ENCODE peak calls at places on chromosomes 4 and X, in ten cellular contexts. R, J, C, F, S, G, Q, N, D and P are unnamed samples. For H3K9me3, the result is how much of the 10 kb centered on the place peaks cover.

GRCh38 chr4:2546286-2546823 is 9.9 kb downstream of the FAM193A start:
- DNase-seq in R (no peak), J (no peak), C (no peak), F (no peak), S (no peak), G (no peak), Q (no peak), N (no peak), D (no peak), P (no peak)

GRCh38 chr4:88659061-88659889 is 38.4 kb downstream of the NAP1L5 start:
- DNase-seq in R (peak), J (peak), C (no peak), F (peak), S (peak), G (peak), Q (no peak), N (peak), D (peak), P (no peak)

GRCh38 chr4:39032218-39033085 is at the start of gene TMEM156:
- DNase-seq in R (no peak), J (no peak), C (no peak), F (no peak), S (peak), G (no peak), Q (no peak), N (peak), D (peak), P (no peak)

GRCh38 chrX:427812-428725 is 41.4 kb upstream of the PPP2R3B start:
- DNase-seq in R (no peak), J (no peak), C (no peak), F (no peak), S (peak), G (no peak), Q (no peak), N (no peak), D (peak), P (no peak)

GRCh38 chr4:88870428-88870827 is 172.8 kb upstream of the NAP1L5 start:
- DNase-seq in R (no peak), J (no peak), C (no peak), F (no peak), S (no peak), G (no peak), Q (peak), N (no peak), D (no peak), P (no peak)

GRCh38 chr4:70711599-70711998 is 10.2 kb upstream of the RUFY3 start:
- DNase-seq in R (no peak), J (no peak), C (no peak), F (no peak), S (no peak), G (no peak), Q (no peak), N (no peak), D (no peak), P (no peak)

GRCh38 chr4:32826169-32826568 is 2106.0 kb downstream of the PCDH7 start:
- DNase-seq in R (no peak), J (no peak), C (no peak), F (no peak), S (peak), G (no peak), Q (no peak), N (no peak), D (peak), P (no peak)

GRCh38 chr4:36884151-36884550 is 360.4 kb upstream of the NWD2 start:
- DNase-seq in R (no peak), J (no peak), C (no peak), F (no peak), S (no peak), G (no peak), Q (no peak), N (no peak), D (no peak), P (no peak)

GRCh38 chrX:12973561-12974216 is 1.2 kb upstream of the TMSB4X start:
- DNase-seq in R (peak), J (no peak), C (no peak), F (no peak), S (no peak), G (no peak), Q (peak), N (peak), D (no peak), P (no peak)

GRCh38 chr4:142307857-142308256 is 538.2 kb downstream of the INPP4B start:
- DNase-seq in R (no peak), J (no peak), C (no peak), F (no peak), S (no peak), G (no peak), Q (no peak), N (no peak), D (no peak), P (no peak)

GRCh38 chr4:36241771-36242170 is 2.5 kb downstream of the ARAP2 start:
- DNase-seq in R (no peak), J (no peak), C (no peak), F (no peak), S (no peak), G (no peak), Q (no peak), N (no peak), D (no peak), P (no peak)

GRCh38 chr4:76341063-76341462 is 34.5 kb downstream of the STBD1 start:
- DNase-seq in R (no peak), J (no peak), C (no peak), F (no peak), S (peak), G (no peak), Q (no peak), N (no peak), D (no peak), P (no peak)

GRCh38 chr4:41873380-41874295 is 61.6 kb upstream of the TMEM33 start:
- DNase-seq in R (no peak), J (no peak), C (no peak), F (no peak), S (no peak), G (no peak), Q (no peak), N (no peak), D (no peak), P (no peak)

GRCh38 chr4:143302526-143302925 is 34.1 kb upstream of the GAB1 start:
- DNase-seq in R (no peak), J (no peak), C (no peak), F (no peak), S (peak), G (no peak), Q (no peak), N (peak), D (no peak), P (no peak)

GRCh38 chrX:69113723-69114122 is 51.5 kb downstream of the PJA1 start:
- DNase-seq in R (no peak), J (no peak), C (no peak), F (no peak), S (no peak), G (no peak), Q (no peak), N (no peak), D (no peak), P (no peak)

GRCh38 chrX:56803849-56804681 is 75.0 kb downstream of the NBDY start:
- DNase-seq in R (no peak), J (peak), C (no peak), F (no peak), S (no peak), G (no peak), Q (no peak), N (no peak), D (no peak), P (no peak)

GRCh38 chrX:23884427-23885024 is 23.2 kb downstream of the APOO start:
- DNase-seq in R (no peak), J (no peak), C (no peak), F (no peak), S (peak), G (no peak), Q (no peak), N (no peak), D (peak), P (no peak)

GRCh38 chr4:71932941-71933340 is 98.9 kb upstream of the NPFFR2 start:
- DNase-seq in R (no peak), J (no peak), C (no peak), F (no peak), S (no peak), G (no peak), Q (no peak), N (no peak), D (no peak), P (no peak)

GRCh38 chr4:156505341-156505955 is 466.2 kb downstream of the PDGFC start:
- DNase-seq in R (no peak), J (no peak), C (peak), F (no peak), S (no peak), G (no peak), Q (no peak), N (no peak), D (no peak), P (no peak)

GRCh38 chr4:90127706-90128345 is 632 bp downstream of the CCSER1 start:
- DNase-seq in R (no peak), J (no peak), C (peak), F (no peak), S (peak), G (no peak), Q (peak), N (peak), D (no peak), P (peak)

GRCh38 chr4:15753786-15754185 is 24.3 kb upstream of the CD38 start:
- DNase-seq in R (peak), J (no peak), C (no peak), F (no peak), S (peak), G (peak), Q (peak), N (peak), D (no peak), P (no peak)

GRCh38 chr4:48315728-48316630 is 25.4 kb upstream of the SLAIN2 start:
- DNase-seq in R (no peak), J (no peak), C (no peak), F (no peak), S (peak), G (no peak), Q (no peak), N (peak), D (peak), P (no peak)

GRCh38 chr4:86247906-86248305 is 111.9 kb downstream of the MAPK10 start:
- DNase-seq in R (no peak), J (no peak), C (no peak), F (no peak), S (no peak), G (no peak), Q (no peak), N (no peak), D (no peak), P (no peak)

GRCh38 chr4:189507060-189507459 is 433.6 kb upstream of the FRG1 start:
- DNase-seq in R (no peak), J (no peak), C (no peak), F (no peak), S (no peak), G (no peak), Q (no peak), N (no peak), D (no peak), P (no peak)

GRCh38 chr4:112532267-112532666 is 16.3 kb upstream of the NEUROG2 start:
- DNase-seq in R (no peak), J (no peak), C (no peak), F (no peak), S (peak), G (no peak), Q (no peak), N (no peak), D (no peak), P (no peak)

GRCh38 chr4:7196731-7197130 is 4.4 kb downstream of the SORCS2 start:
- DNase-seq in R (no peak), J (no peak), C (peak), F (no peak), S (peak), G (peak), Q (no peak), N (no peak), D (no peak), P (no peak)

GRCh38 chr4:122285285-122285684 is 93.5 kb upstream of the ADAD1 start:
- DNase-seq in R (no peak), J (no peak), C (no peak), F (no peak), S (peak), G (no peak), Q (no peak), N (no peak), D (peak), P (no peak)

GRCh38 chr4:151455212-151455611 is 46.2 kb downstream of the FHIP1A start:
- DNase-seq in R (no peak), J (no peak), C (no peak), F (no peak), S (no peak), G (no peak), Q (no peak), N (no peak), D (no peak), P (no peak)

GRCh38 chrX:100964362-100964761 is 5.1 kb upstream of the ARL13A start:
- DNase-seq in R (no peak), J (no peak), C (no peak), F (no peak), S (no peak), G (no peak), Q (no peak), N (no peak), D (no peak), P (no peak)

GRCh38 chr4:8547912-8548730 is 32.1 kb upstream of the GPR78 start:
- DNase-seq in R (no peak), J (no peak), C (peak), F (no peak), S (peak), G (no peak), Q (no peak), N (no peak), D (no peak), P (no peak)

DNA sequence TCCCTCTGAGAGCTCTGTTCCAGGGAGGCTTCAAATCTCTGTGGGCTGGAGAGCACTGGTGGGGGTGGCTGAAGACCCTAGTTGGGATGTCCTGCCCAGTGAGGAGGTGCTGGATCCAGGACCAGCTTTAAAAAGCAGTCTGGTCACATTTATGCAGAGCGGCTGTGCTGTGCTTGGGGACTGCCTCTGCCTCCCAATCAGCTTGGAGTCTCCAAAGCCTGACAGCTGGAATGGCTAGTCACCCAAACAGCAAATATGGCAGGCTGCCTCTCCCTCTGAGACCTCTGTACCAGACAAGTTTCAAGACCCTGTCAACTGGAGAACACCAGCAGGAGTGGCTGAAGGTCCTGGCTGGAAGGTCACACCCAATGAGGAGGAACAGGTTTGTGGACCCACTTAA is 848.1 kb upstream of the DIAPH2 start:
- DNase-seq in R (no peak), J (no peak), C (no peak), F (no peak), S (no peak), G (no peak), Q (no peak), N (no peak), D (no peak), P (no peak)
- H3K9me3 ChIP-seq in R (under half), J (under half), C (under half), F (under half), S (under half), G (under half), Q (under half), N (under half), D (under half), P (under half)

GRCh38 chr4:125390727-125391126 is 76.0 kb downstream of the FAT4 start:
- DNase-seq in R (no peak), J (no peak), C (no peak), F (no peak), S (no peak), G (no peak), Q (no peak), N (no peak), D (no peak), P (no peak)
- H3K27ac ChIP-seq in R (peak), J (peak), C (no peak), F (peak), S (peak), G (no peak), Q (no peak), N (peak), D (no peak), P (peak)

DNA sequence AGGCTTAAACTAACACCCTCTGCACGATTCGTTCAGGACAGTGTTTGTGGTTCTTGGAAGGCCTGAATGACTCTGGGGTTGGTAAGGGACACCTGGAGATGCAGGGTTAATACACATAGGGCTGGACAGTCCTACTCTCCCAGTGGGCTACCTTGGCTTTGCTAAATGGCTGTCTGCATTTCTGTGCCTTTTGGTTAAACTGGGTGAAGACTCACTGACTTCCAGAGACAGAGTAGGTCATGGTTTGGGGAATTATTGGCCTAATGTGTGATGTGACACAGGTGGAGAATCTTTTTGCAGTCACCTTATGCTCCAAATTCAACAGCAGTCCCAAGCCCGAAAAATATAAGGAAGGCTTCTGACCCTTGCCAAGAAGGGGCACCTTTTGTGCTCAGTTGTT is 10.5 kb downstream of the POU4F2 start:
- DNase-seq in R (no peak), J (no peak), C (no peak), F (no peak), S (no peak), G (no peak), Q (no peak), N (no peak), D (no peak), P (no peak)
- H3K9me3 ChIP-seq in R (under half), J (under half), C (under half), F (under half), S (under half), G (under half), Q (under half), N (under half), D (under half), P (under half)

GRCh38 chr4:145843148-145843547 is 95.5 kb downstream of the ZNF827 start:
- DNase-seq in R (no peak), J (no peak), C (no peak), F (no peak), S (peak), G (no peak), Q (no peak), N (peak), D (no peak), P (no peak)
- H3K27ac ChIP-seq in R (no peak), J (no peak), C (no peak), F (no peak), S (no peak), G (no peak), Q (no peak), N (peak), D (no peak), P (no peak)

GRCh38 chr4:205097-205756 is 80.9 kb downstream of the ZNF718 start:
- DNase-seq in R (no peak), J (no peak), C (no peak), F (no peak), S (no peak), G (no peak), Q (no peak), N (no peak), D (no peak), P (no peak)

GRCh38 chr4:213971-214370 is 89.7 kb downstream of the ZNF718 start:
- DNase-seq in R (no peak), J (no peak), C (no peak), F (no peak), S (no peak), G (no peak), Q (no peak), N (no peak), D (no peak), P (no peak)

GRCh38 chr4:206054-206453 is 81.8 kb downstream of the ZNF718 start:
- DNase-seq in R (no peak), J (no peak), C (no peak), F (no peak), S (no peak), G (no peak), Q (no peak), N (no peak), D (no peak), P (no peak)

GRCh38 chr4:212438-213174 is 88.3 kb downstream of the ZNF718 start:
- DNase-seq in R (peak), J (peak), C (peak), F (peak), S (no peak), G (peak), Q (peak), N (peak), D (no peak), P (peak)

DNA sequence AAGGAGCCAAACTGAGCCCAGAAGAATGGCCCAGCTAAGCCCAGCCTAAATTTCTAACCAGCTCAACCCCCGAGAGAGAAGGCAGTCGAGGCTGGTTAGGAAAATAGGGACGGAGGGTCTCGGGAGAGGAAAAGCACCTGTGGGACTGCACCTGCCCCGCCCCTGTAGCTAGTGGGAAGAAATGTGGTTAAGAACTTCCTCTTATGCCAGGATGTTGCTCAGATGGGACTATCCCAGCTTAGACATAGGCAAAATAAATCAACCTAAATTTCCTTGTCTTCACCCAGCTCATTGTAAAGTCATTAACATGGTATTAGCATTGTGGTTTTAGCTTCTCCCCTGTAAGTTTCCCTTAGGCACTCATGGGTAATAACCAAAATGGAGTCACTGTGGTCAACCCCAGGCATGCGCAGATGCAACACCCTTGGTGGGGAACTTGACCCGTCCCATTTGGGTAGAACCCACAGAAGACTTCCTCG is 86.8 kb downstream of the ZNF718 start:
- DNase-seq in R (no peak), J (no peak), C (no peak), F (no peak), S (no peak), G (no peak), Q (no peak), N (no peak), D (no peak), P (no peak)
- H3K9me3 ChIP-seq in R (under half), J (under half), C (under half), F (under half), S (under half), G (under half), Q (under half), N (under half), D (under half), P (half or more)